ENCODE peak calls at places on chromosomes 6 and 20, in four cellular contexts. One of them, this sample, is unnamed.
A peak's percentile ranks its signal among the peaks of the same experiment; 100 is the strongest.

GRCh38 chr20:9677224-9677623 is 161.7 kb downstream of the PAK5 start:
- DNase-seq in pancreas: no peak
- DNase-seq in IMR-90: peak; percentile 0
- DNase-seq in GM12865: no peak
- DNase-seq in this sample: no peak

GRCh38 chr20:44054849-44055248 is 132.1 kb downstream of the JPH2 start:
- DNase-seq in GM12865: no peak
- DNase-seq in pancreas: no peak
- DNase-seq in IMR-90: no peak
- DNase-seq in this sample: no peak

GRCh38 chr20:24131684-24132083 is 143.1 kb upstream of the GGTLC1 start:
- DNase-seq in pancreas: no peak
- DNase-seq in GM12865: no peak
- DNase-seq in IMR-90: no peak
- DNase-seq in this sample: no peak

GRCh38 chr20:46324960-46325703 is 16.8 kb upstream of the CDH22 start:
- DNase-seq in IMR-90: peak; percentile 7
- DNase-seq in GM12865: peak; percentile 26
- DNase-seq in pancreas: no peak
- DNase-seq in this sample: no peak

GRCh38 chr20:63896136-63896890 is 1.4 kb downstream of the DNAJC5 start:
- DNase-seq in GM12865: peak; percentile 78
- DNase-seq in IMR-90: peak; percentile 46
- DNase-seq in pancreas: peak; percentile 79
- DNase-seq in this sample: peak; percentile 87

GRCh38 chr6:57261896-57262295 is 39.8 kb upstream of the RAB23 start:
- DNase-seq in GM12865: no peak
- DNase-seq in pancreas: no peak
- DNase-seq in IMR-90: no peak
- DNase-seq in this sample: no peak

GRCh38 chr6:163291622-163292021 is 122.9 kb upstream of the QKI start:
- DNase-seq in IMR-90: no peak
- DNase-seq in pancreas: no peak
- DNase-seq in GM12865: no peak
- DNase-seq in this sample: no peak

GRCh38 chr6:89562114-89562815 is 76.3 kb downstream of the LYRM2 start:
- DNase-seq in IMR-90: no peak
- DNase-seq in GM12865: no peak
- DNase-seq in pancreas: no peak
- DNase-seq in this sample: no peak

GRCh38 chr20:53643031-53643832 is 49.6 kb upstream of the ZNF217 start:
- DNase-seq in IMR-90: peak; percentile 80
- DNase-seq in GM12865: peak; percentile 93
- DNase-seq in pancreas: peak; percentile 44
- DNase-seq in this sample: peak; percentile 60

GRCh38 chr6:170086639-170087420 is 204.0 kb downstream of the DLL1 start:
- DNase-seq in pancreas: no peak
- DNase-seq in IMR-90: no peak
- DNase-seq in GM12865: no peak
- DNase-seq in this sample: peak; percentile 25

GRCh38 chr6:169801396-169802160 is 50.2 kb downstream of the ERMARD start:
- DNase-seq in IMR-90: no peak
- DNase-seq in GM12865: no peak
- DNase-seq in pancreas: no peak
- DNase-seq in this sample: no peak

GRCh38 chr6:79372757-79373156 is 138.3 kb upstream of the HMGN3 start:
- DNase-seq in GM12865: no peak
- DNase-seq in IMR-90: no peak
- DNase-seq in pancreas: no peak
- DNase-seq in this sample: no peak

GRCh38 chr6:168578036-168578435 is 137.1 kb downstream of the SMOC2 start:
- DNase-seq in IMR-90: no peak
- DNase-seq in GM12865: no peak
- DNase-seq in pancreas: no peak
- DNase-seq in this sample: no peak

GRCh38 chr6:46234156-46234556 is 63.4 kb upstream of the ENPP5 start:
- DNase-seq in pancreas: no peak
- DNase-seq in IMR-90: no peak
- DNase-seq in GM12865: no peak
- DNase-seq in this sample: no peak

GRCh38 chr6:16345449-16346330 is 107.3 kb downstream of the GMPR start:
- DNase-seq in IMR-90: peak; percentile 93
- DNase-seq in pancreas: no peak
- DNase-seq in GM12865: no peak
- DNase-seq in this sample: no peak

GRCh38 chr6:145749632-145750031 is 14.3 kb upstream of the EPM2A start:
- DNase-seq in GM12865: peak; percentile 41
- DNase-seq in pancreas: no peak
- DNase-seq in IMR-90: peak; percentile 85
- DNase-seq in this sample: no peak

GRCh38 chr6:65202738-65203137 is 504.3 kb downstream of the EYS start:
- DNase-seq in IMR-90: no peak
- DNase-seq in pancreas: no peak
- DNase-seq in GM12865: no peak
- DNase-seq in this sample: peak; percentile 9

GRCh38 chr6:100464910-100465700 is at the start of gene SIM1:
- DNase-seq in IMR-90: peak; percentile 59
- DNase-seq in pancreas: peak; percentile 86
- DNase-seq in GM12865: peak; percentile 69
- DNase-seq in this sample: no peak

GRCh38 chr20:4112490-4113420 is 97.4 kb upstream of the RNF24 start:
- DNase-seq in IMR-90: peak; percentile 58
- DNase-seq in pancreas: peak; percentile 68
- DNase-seq in GM12865: peak; percentile 87
- DNase-seq in this sample: no peak

GRCh38 chr6:81950877-81951276 is 198.4 kb upstream of the TENT5A start:
- DNase-seq in pancreas: no peak
- DNase-seq in IMR-90: peak; percentile 85
- DNase-seq in GM12865: peak; percentile 55
- DNase-seq in this sample: no peak

GRCh38 chr6:39452306-39452705 is 129.8 kb upstream of the KCNK16 start:
- DNase-seq in IMR-90: peak; percentile 3
- DNase-seq in GM12865: peak; percentile 8
- DNase-seq in pancreas: no peak
- DNase-seq in this sample: no peak

GRCh38 chr6:137820425-137820824 is 46.6 kb upstream of the TNFAIP3 start:
- DNase-seq in GM12865: no peak
- DNase-seq in IMR-90: peak; percentile 74
- DNase-seq in pancreas: no peak
- DNase-seq in this sample: no peak
- H3K4me3 ChIP-seq in GM12865: no peak overlapping the region
- H3K4me3 ChIP-seq in IMR-90: no peak overlapping the region
- H3K4me3 ChIP-seq in pancreas: no peak overlapping the region
- H3K4me3 ChIP-seq in this sample: no peak overlapping the region

GRCh38 chr20:37693629-37694626 is at the start of gene CTNNBL1:
- DNase-seq in GM12865: peak; percentile 98
- DNase-seq in IMR-90: peak; percentile 96
- DNase-seq in pancreas: peak; percentile 97
- DNase-seq in this sample: peak; percentile 99
- H3K4me3 ChIP-seq in GM12865: peak within 1 kb of the TSS; percentile 70
- H3K4me3 ChIP-seq in IMR-90: peak within 1 kb of the TSS; percentile 72
- H3K4me3 ChIP-seq in pancreas: peak within 1 kb of the TSS; percentile 70
- H3K4me3 ChIP-seq in this sample: peak within 1 kb of the TSS; percentile 92

GRCh38 chr6:6861346-6861745 is 246.4 kb upstream of the RREB1 start:
- DNase-seq in GM12865: no peak
- DNase-seq in IMR-90: no peak
- DNase-seq in pancreas: no peak
- DNase-seq in this sample: no peak

GRCh38 chr6:6859722-6860121 is 248.0 kb upstream of the RREB1 start:
- DNase-seq in pancreas: no peak
- DNase-seq in IMR-90: no peak
- DNase-seq in GM12865: no peak
- DNase-seq in this sample: no peak

GRCh38 chr6:6858533-6858982 is 249.2 kb upstream of the RREB1 start:
- DNase-seq in pancreas: no peak
- DNase-seq in IMR-90: no peak
- DNase-seq in GM12865: no peak
- DNase-seq in this sample: no peak

GRCh38 chr6:6857528-6857927 is 250.2 kb upstream of the RREB1 start:
- DNase-seq in IMR-90: no peak
- DNase-seq in pancreas: no peak
- DNase-seq in GM12865: no peak
- DNase-seq in this sample: no peak

DNA sequence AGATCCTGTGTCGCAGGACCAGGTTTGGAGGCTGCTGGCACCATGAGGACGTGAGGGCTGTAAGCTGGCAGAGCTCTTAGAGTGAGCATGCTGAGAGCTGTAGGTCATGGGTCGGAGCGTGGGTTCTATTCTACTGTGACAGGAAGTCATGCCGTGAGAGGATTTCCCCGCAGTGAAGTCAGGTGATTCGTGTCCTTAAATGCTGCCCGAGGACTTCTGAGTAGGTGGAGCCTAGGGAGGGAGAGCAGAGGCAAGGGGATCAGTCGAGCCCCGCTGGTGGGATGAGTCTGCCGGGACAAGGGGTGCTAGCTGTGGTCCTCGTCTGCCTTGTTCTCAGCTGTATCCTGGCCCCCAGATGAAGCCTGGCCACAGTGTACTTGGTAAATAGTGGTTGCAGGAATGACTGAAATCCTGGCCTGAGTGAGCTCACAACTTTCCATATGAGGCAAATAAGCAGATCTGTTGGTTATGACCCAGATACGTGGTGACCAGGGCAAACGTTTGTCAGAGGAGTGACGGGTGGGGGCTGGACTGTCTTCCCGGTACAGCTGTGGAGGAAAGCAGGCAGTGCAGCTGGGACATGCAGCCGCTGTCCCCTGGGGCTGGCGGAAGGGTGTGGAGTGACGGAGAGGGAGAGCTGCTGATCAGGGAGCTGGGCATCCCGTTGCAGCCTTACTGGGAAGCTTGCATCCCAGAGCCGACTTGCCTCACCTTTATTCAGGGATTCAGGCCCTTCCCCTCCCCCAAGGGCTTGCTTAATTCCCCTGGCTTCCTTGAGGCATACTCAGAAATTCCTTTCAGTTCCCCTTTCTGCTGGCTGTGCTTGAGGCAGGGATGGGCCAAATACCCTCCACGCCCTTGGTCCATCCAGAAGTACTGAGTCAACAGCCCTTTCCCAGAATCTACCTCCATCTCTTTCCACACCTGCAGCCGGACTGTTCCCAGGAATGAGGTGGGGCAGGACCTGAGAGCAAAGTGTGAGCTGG is 250.9 kb upstream of the RREB1 start:
- DNase-seq in pancreas: no peak
- DNase-seq in GM12865: peak; percentile 84
- DNase-seq in IMR-90: peak; percentile 37
- DNase-seq in this sample: peak; percentile 85
- H3K4me3 ChIP-seq in pancreas: no peak overlapping the region
- H3K4me3 ChIP-seq in GM12865: peak overlapping the region; percentile 27
- H3K4me3 ChIP-seq in IMR-90: no peak overlapping the region
- H3K4me3 ChIP-seq in this sample: no peak overlapping the region

GRCh38 chr6:44216677-44217331 is at the start of gene MYMX:
- DNase-seq in GM12865: no peak
- DNase-seq in IMR-90: no peak
- DNase-seq in pancreas: peak; percentile 61
- DNase-seq in this sample: no peak

GRCh38 chr6:44214307-44214706 is 2.4 kb upstream of the MYMX start:
- DNase-seq in pancreas: no peak
- DNase-seq in IMR-90: no peak
- DNase-seq in GM12865: no peak
- DNase-seq in this sample: no peak

GRCh38 chr6:44219053-44219814 is 2.5 kb downstream of the MYMX start:
- DNase-seq in IMR-90: peak; percentile 55
- DNase-seq in pancreas: peak; percentile 90
- DNase-seq in GM12865: peak; percentile 86
- DNase-seq in this sample: peak; percentile 96

GRCh38 chr6:44219815-44220784 is 3.3 kb upstream of the SLC29A1 start:
- DNase-seq in GM12865: no peak
- DNase-seq in IMR-90: no peak
- DNase-seq in pancreas: no peak
- DNase-seq in this sample: no peak

GRCh38 chr6:44217332-44218143 is 812 bp downstream of the MYMX start:
- DNase-seq in IMR-90: peak; percentile 14
- DNase-seq in pancreas: peak; percentile 85
- DNase-seq in GM12865: no peak
- DNase-seq in this sample: no peak
- H3K4me3 ChIP-seq in IMR-90: no peak overlapping the region
- H3K4me3 ChIP-seq in pancreas: no peak overlapping the region
- H3K4me3 ChIP-seq in GM12865: no peak overlapping the region
- H3K4me3 ChIP-seq in this sample: no peak overlapping the region

GRCh38 chr6:133214267-133214666 is 26.9 kb upstream of the EYA4 start:
- DNase-seq in IMR-90: peak; percentile 11
- DNase-seq in pancreas: no peak
- DNase-seq in GM12865: no peak
- DNase-seq in this sample: no peak
- H3K4me3 ChIP-seq in IMR-90: no peak overlapping the region
- H3K4me3 ChIP-seq in pancreas: no peak overlapping the region
- H3K4me3 ChIP-seq in GM12865: no peak overlapping the region
- H3K4me3 ChIP-seq in this sample: no peak overlapping the region

GRCh38 chr6:20168668-20169633 is 43.3 kb downstream of the MBOAT1 start:
- DNase-seq in IMR-90: no peak
- DNase-seq in pancreas: no peak
- DNase-seq in GM12865: no peak
- DNase-seq in this sample: no peak
- H3K4me3 ChIP-seq in IMR-90: no peak overlapping the region
- H3K4me3 ChIP-seq in pancreas: no peak overlapping the region
- H3K4me3 ChIP-seq in GM12865: no peak overlapping the region
- H3K4me3 ChIP-seq in this sample: no peak overlapping the region

GRCh38 chr6:88165087-88165876 is 865 bp downstream of the CNR1 start:
- DNase-seq in GM12865: no peak
- DNase-seq in IMR-90: no peak
- DNase-seq in pancreas: no peak
- DNase-seq in this sample: no peak
- H3K4me3 ChIP-seq in GM12865: peak overlapping the region; percentile 88
- H3K4me3 ChIP-seq in IMR-90: peak overlapping the region; percentile 29
- H3K4me3 ChIP-seq in pancreas: peak overlapping the region; percentile 35
- H3K4me3 ChIP-seq in this sample: peak overlapping the region; percentile 36

This sample was measured in left lung.